ENCODE peak calls at places on chromosomes 16 and 17, in seven cellular contexts. K is uterus, J is IMR-90, D is heart left ventricle, W is A549, A is HCT116, Z is adrenal gland. C is an unnamed sample.

GRCh38 chr17:27670791-27671590 is 40.0 kb downstream of the LGALS9 start:
- DNase-seq in K (no peak), J (no peak), D (no peak), W (no peak), A (no peak), Z (no peak), C (no peak)

GRCh38 chr16:81891734-81892364 is 112.8 kb downstream of the PLCG2 start:
- DNase-seq in K (no peak), J (no peak), D (no peak), W (no peak), A (no peak), Z (no peak), C (no peak)

GRCh38 chr16:17467923-17468540 is 2.7 kb downstream of the XYLT1 start:
- DNase-seq in K (peak), J (peak), D (peak), W (peak), A (no peak), Z (peak), C (no peak)

GRCh38 chr16:68658258-68658973 is 13.3 kb downstream of the CDH3 start:
- DNase-seq in K (peak), J (peak), D (no peak), W (peak), A (peak), Z (no peak), C (no peak)

GRCh38 chr16:53417976-53418375 is 16.3 kb upstream of the RBL2 start:
- DNase-seq in K (no peak), J (no peak), D (no peak), W (no peak), A (no peak), Z (no peak), C (no peak)

GRCh38 chr16:50440531-50440930 is 71.7 kb upstream of the BRD7 start:
- DNase-seq in K (no peak), J (no peak), D (no peak), W (no peak), A (no peak), Z (no peak), C (no peak)

GRCh38 chr17:340074-340473 is 12.5 kb downstream of the RPH3AL start:
- DNase-seq in K (no peak), J (no peak), D (no peak), W (no peak), A (no peak), Z (no peak), C (no peak)

GRCh38 chr17:71530227-71530626 is 590.6 kb upstream of the SOX9 start:
- DNase-seq in K (no peak), J (no peak), D (no peak), W (no peak), A (no peak), Z (no peak), C (no peak)

GRCh38 chr16:78133919-78134318 is 34.5 kb downstream of the WWOX start:
- DNase-seq in K (no peak), J (no peak), D (no peak), W (no peak), A (no peak), Z (no peak), C (no peak)

GRCh38 chr17:68143425-68143824 is 104.4 kb upstream of the AMZ2 start:
- DNase-seq in K (no peak), J (no peak), D (no peak), W (no peak), A (no peak), Z (no peak), C (no peak)

GRCh38 chr17:62898239-62898864 is 67.7 kb upstream of the TANC2 start:
- DNase-seq in K (no peak), J (no peak), D (peak), W (no peak), A (no peak), Z (no peak), C (no peak)

GRCh38 chr17:30278032-30278431 is 13.7 kb downstream of the BLMH start:
- DNase-seq in K (no peak), J (peak), D (no peak), W (peak), A (no peak), Z (peak), C (peak)

GRCh38 chr16:9053006-9053601 is 38.3 kb upstream of the HAPSTR1 start:
- DNase-seq in K (no peak), J (peak), D (peak), W (peak), A (peak), Z (peak), C (peak)

GRCh38 chr17:1617620-1618174 is 10.9 kb downstream of the SLC43A2 start:
- DNase-seq in K (no peak), J (peak), D (no peak), W (peak), A (peak), Z (peak), C (peak)

GRCh38 chr17:57302690-57303089 is 46.4 kb downstream of the MSI2 start:
- DNase-seq in K (no peak), J (no peak), D (no peak), W (no peak), A (no peak), Z (no peak), C (no peak)

GRCh38 chr16:80210787-80211186 is 330.0 kb upstream of the DYNLRB2 start:
- DNase-seq in K (no peak), J (no peak), D (no peak), W (no peak), A (no peak), Z (peak), C (no peak)

GRCh38 chr17:42677921-42678781 is 1.4 kb upstream of the PLEKHH3 start:
- DNase-seq in K (peak), J (peak), D (peak), W (peak), A (peak), Z (peak), C (peak)

GRCh38 chr17:42679001-42679491 is 2.3 kb upstream of the PLEKHH3 start:
- DNase-seq in K (peak), J (peak), D (no peak), W (peak), A (no peak), Z (no peak), C (peak)

GRCh38 chr17:42680331-42680808 is 1.3 kb downstream of the CCR10 start:
- DNase-seq in K (peak), J (peak), D (peak), W (no peak), A (no peak), Z (no peak), C (no peak)

GRCh38 chr17:42681976-42682375 is 333 bp upstream of the CCR10 start:
- DNase-seq in K (no peak), J (no peak), D (no peak), W (no peak), A (no peak), Z (no peak), C (no peak)

DNA sequence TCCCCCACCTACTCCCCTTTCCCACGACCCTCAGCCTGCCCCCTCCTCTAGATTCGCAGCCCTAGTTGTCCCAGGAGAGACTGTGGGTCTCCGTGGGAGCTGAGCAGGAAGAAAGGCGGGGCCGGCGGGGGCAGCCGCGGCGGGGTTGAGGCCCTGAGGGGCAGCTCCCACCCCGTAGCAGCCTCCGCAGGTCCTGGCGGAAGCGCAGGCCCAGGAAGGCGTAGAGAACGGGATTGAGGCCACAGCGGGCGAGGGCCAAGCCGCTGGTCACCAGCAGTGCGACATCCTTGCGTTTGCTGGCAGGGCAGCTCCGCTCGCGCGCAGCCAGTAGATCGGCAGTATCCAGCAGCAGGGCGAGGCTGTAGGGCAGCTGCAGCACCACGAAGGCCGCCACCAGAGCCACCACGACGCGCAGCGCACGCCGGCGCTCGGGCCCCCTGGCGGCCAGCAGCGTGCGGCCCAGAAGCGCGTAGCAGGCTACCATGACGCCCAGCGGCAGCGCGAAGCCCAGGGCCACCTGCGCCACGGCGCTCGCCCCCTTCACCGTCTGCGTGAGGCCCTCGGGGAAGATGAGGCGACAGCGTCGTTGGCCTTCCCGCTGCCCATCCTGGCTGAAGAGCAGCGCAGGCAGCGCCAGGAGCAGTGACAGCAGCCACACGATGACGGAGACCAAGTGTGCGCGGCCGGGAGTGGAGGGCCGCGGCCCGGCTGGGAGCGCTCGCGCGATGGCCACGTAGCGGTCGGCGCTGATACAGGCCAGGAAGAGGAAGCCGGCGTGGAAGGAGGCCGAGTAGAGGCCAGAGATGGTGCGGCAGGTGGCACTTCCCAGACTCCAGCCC is 1.9 kb downstream of the CCR10 start:
- DNase-seq in K (peak), J (peak), D (peak), W (peak), A (no peak), Z (peak), C (peak)
- TF ChIP-seq POLR2A in K (no peak), J (no peak), D (peak), W (peak), A (no peak), Z (peak), C (peak)

GRCh38 chr17:18185391-18185790 is 1.8 kb downstream of the ALKBH5 start:
- DNase-seq in K (no peak), J (peak), D (no peak), W (no peak), A (no peak), Z (no peak), C (peak)

GRCh38 chr17:18184143-18185007 is 747 bp downstream of the ALKBH5 start:
- DNase-seq in K (peak), J (peak), D (peak), W (no peak), A (no peak), Z (peak), C (peak)

GRCh38 chr17:18182978-18183333 is 672 bp upstream of the ALKBH5 start:
- DNase-seq in K (peak), J (peak), D (peak), W (peak), A (no peak), Z (peak), C (peak)

GRCh38 chr17:18182190-18182977 is 1.2 kb upstream of the ALKBH5 start:
- DNase-seq in K (peak), J (no peak), D (peak), W (no peak), A (no peak), Z (peak), C (no peak)

GRCh38 chr17:18183334-18184142 is at the start of gene ALKBH5:
- DNase-seq in K (peak), J (peak), D (peak), W (peak), A (peak), Z (peak), C (peak)
- TF ChIP-seq POLR2A in K (peak), J (peak), D (peak), W (peak), A (no peak), Z (peak), C (peak)

GRCh38 chr17:50161023-50161910 is 4.5 kb upstream of the SGCA start:
- DNase-seq in K (peak), J (peak), D (peak), W (peak), A (peak), Z (peak), C (peak)
- TF ChIP-seq POLR2A in K (peak), J (peak), D (peak), W (peak), A (peak), Z (no peak), C (no peak)

GRCh38 chr16:56657555-56658430 is at the start of gene MT1F:
- DNase-seq in K (peak), J (peak), D (peak), W (peak), A (peak), Z (peak), C (peak)
- TF ChIP-seq POLR2A in K (no peak), J (no peak), D (no peak), W (peak), A (no peak), Z (peak), C (no peak)